ENCODE peak calls at places on chromosome 5, in seven cellular contexts. Q is HTR-8/SVneo; M is NCI-H82; I is activated CD4-positive, alpha-beta T cell treated with anti-CD3 and anti-CD28 coated beads for 48 hours; X is head of caudate nucleus; L is bronchial epithelial cell; G is psoas muscle. R is an unnamed sample.

GRCh38 chr5:18553269-18553668 is 919.0 kb downstream of the TAF11L14 start:
- DNase-seq in X (no peak), Q (peak; percentile 70), L (peak; percentile 85), G (no peak), I (no peak), M (no peak), R (no peak)

GRCh38 chr5:91206734-91207133 is 176.4 kb downstream of the ARRDC3 start:
- DNase-seq in L (peak; percentile 85), I (no peak), M (no peak), X (no peak), G (no peak), Q (no peak), R (no peak)

GRCh38 chr5:67094476-67095300 is 101.9 kb downstream of the CD180 start:
- DNase-seq in L (peak; percentile 86), Q (no peak), X (no peak), M (no peak), I (no peak), G (no peak), R (peak; percentile 37)

GRCh38 chr5:146283344-146283761 is 55.3 kb upstream of the POU4F3 start:
- DNase-seq in L (peak; percentile 97), M (no peak), G (no peak), Q (peak; percentile 84), I (no peak), X (no peak), R (no peak)

GRCh38 chr5:4563400-4563799 is 576.7 kb upstream of the ADAMTS16 start:
- DNase-seq in G (no peak), M (peak; percentile 53), X (no peak), L (peak; percentile 36), I (no peak), Q (no peak), R (no peak)

GRCh38 chr5:160293901-160294561 is 18.3 kb downstream of the CCNJL start:
- DNase-seq in G (no peak), M (no peak), Q (no peak), L (peak; percentile 50), I (no peak), X (no peak), R (no peak)

GRCh38 chr5:160165137-160166068 is 46.2 kb upstream of the PWWP2A start:
- DNase-seq in I (no peak), X (peak; percentile 87), G (peak; percentile 93), M (peak; percentile 98), L (peak; percentile 97), Q (peak; percentile 97), R (peak; percentile 92)

GRCh38 chr5:175494271-175495183 is 16.2 kb downstream of the SFXN1 start:
- DNase-seq in Q (no peak), X (no peak), M (no peak), I (peak; percentile 32), G (no peak), L (peak; percentile 79), R (no peak)

GRCh38 chr5:175847503-175847902 is 23.9 kb upstream of the CPLX2 start:
- DNase-seq in M (peak; percentile 30), L (no peak), Q (no peak), I (no peak), G (peak; percentile 23), X (no peak), R (no peak)

GRCh38 chr5:93677344-93678021 is 63.9 kb downstream of the POU5F2 start:
- DNase-seq in L (peak; percentile 55), I (no peak), X (no peak), M (peak; percentile 73), Q (peak; percentile 72), G (peak; percentile 64), R (peak; percentile 74)